ENCODE peak calls at places on chromosomes 4 and X, in nine cellular contexts. One of them, this sample, is unnamed.

GRCh38 chrX:53481816-53482485 is 47.8 kb upstream of the HSD17B10 start:
- DNase-seq in HCT116: peak
- DNase-seq in astrocyte of the cerebellum: peak
- DNase-seq in heart left ventricle: peak
- DNase-seq in AG10803: peak
- DNase-seq in dorsolateral prefrontal cortex: peak
- DNase-seq in testis: peak
- DNase-seq in body of pancreas: peak
- DNase-seq in uterus: peak
- DNase-seq in this sample: peak

GRCh38 chr4:2805712-2806391 is 13.0 kb downstream of the SH3BP2 start:
- DNase-seq in HCT116: no peak
- DNase-seq in astrocyte of the cerebellum: no peak
- DNase-seq in heart left ventricle: peak
- DNase-seq in AG10803: no peak
- DNase-seq in dorsolateral prefrontal cortex: no peak
- DNase-seq in testis: peak
- DNase-seq in body of pancreas: peak
- DNase-seq in uterus: peak
- DNase-seq in this sample: no peak

GRCh38 chrX:77087529-77088169 is 359.5 kb upstream of the FGF16 start:
- DNase-seq in HCT116: no peak
- DNase-seq in astrocyte of the cerebellum: peak
- DNase-seq in heart left ventricle: peak
- DNase-seq in AG10803: peak
- DNase-seq in dorsolateral prefrontal cortex: no peak
- DNase-seq in testis: no peak
- DNase-seq in body of pancreas: peak
- DNase-seq in uterus: peak
- DNase-seq in this sample: no peak

GRCh38 chrX:153829799-153830631 is at the start of gene PDZD4:
- DNase-seq in HCT116: no peak
- DNase-seq in astrocyte of the cerebellum: no peak
- DNase-seq in heart left ventricle: no peak
- DNase-seq in AG10803: no peak
- DNase-seq in dorsolateral prefrontal cortex: no peak
- DNase-seq in testis: no peak
- DNase-seq in body of pancreas: no peak
- DNase-seq in uterus: no peak
- DNase-seq in this sample: no peak

GRCh38 chr4:176788971-176789370 is 3.8 kb downstream of the VEGFC start:
- DNase-seq in HCT116: no peak
- DNase-seq in astrocyte of the cerebellum: no peak
- DNase-seq in heart left ventricle: no peak
- DNase-seq in AG10803: no peak
- DNase-seq in dorsolateral prefrontal cortex: no peak
- DNase-seq in testis: no peak
- DNase-seq in body of pancreas: no peak
- DNase-seq in uterus: no peak
- DNase-seq in this sample: no peak

GRCh38 chr4:62912531-62912930 is 1496.7 kb downstream of the TECRL start:
- DNase-seq in HCT116: no peak
- DNase-seq in astrocyte of the cerebellum: no peak
- DNase-seq in heart left ventricle: no peak
- DNase-seq in AG10803: no peak
- DNase-seq in dorsolateral prefrontal cortex: no peak
- DNase-seq in testis: no peak
- DNase-seq in body of pancreas: no peak
- DNase-seq in uterus: no peak
- DNase-seq in this sample: no peak

GRCh38 chrX:16213970-16214369 is 46.7 kb downstream of the MAGEB17 start:
- DNase-seq in HCT116: no peak
- DNase-seq in astrocyte of the cerebellum: no peak
- DNase-seq in heart left ventricle: no peak
- DNase-seq in AG10803: peak
- DNase-seq in dorsolateral prefrontal cortex: no peak
- DNase-seq in testis: no peak
- DNase-seq in body of pancreas: no peak
- DNase-seq in uterus: no peak
- DNase-seq in this sample: no peak

GRCh38 chrX:51026862-51027261 is 116.3 kb downstream of the BMP15 start:
- DNase-seq in HCT116: no peak
- DNase-seq in astrocyte of the cerebellum: no peak
- DNase-seq in heart left ventricle: no peak
- DNase-seq in AG10803: no peak
- DNase-seq in dorsolateral prefrontal cortex: no peak
- DNase-seq in testis: no peak
- DNase-seq in body of pancreas: no peak
- DNase-seq in uterus: no peak
- DNase-seq in this sample: no peak

GRCh38 chr4:89307446-89308160 is at the start of gene GPRIN3:
- DNase-seq in HCT116: no peak
- DNase-seq in astrocyte of the cerebellum: no peak
- DNase-seq in heart left ventricle: peak
- DNase-seq in AG10803: peak
- DNase-seq in dorsolateral prefrontal cortex: no peak
- DNase-seq in testis: peak
- DNase-seq in body of pancreas: peak
- DNase-seq in uterus: peak
- DNase-seq in this sample: no peak

GRCh38 chr4:106717094-106717493 is 319.0 kb downstream of the DKK2 start:
- DNase-seq in HCT116: no peak
- DNase-seq in astrocyte of the cerebellum: peak
- DNase-seq in heart left ventricle: no peak
- DNase-seq in AG10803: peak
- DNase-seq in dorsolateral prefrontal cortex: no peak
- DNase-seq in testis: no peak
- DNase-seq in body of pancreas: no peak
- DNase-seq in uterus: no peak
- DNase-seq in this sample: no peak

GRCh38 chrX:74251006-74251930 is 52.7 kb upstream of the ZCCHC13 start:
- DNase-seq in HCT116: no peak
- DNase-seq in astrocyte of the cerebellum: no peak
- DNase-seq in heart left ventricle: no peak
- DNase-seq in AG10803: peak
- DNase-seq in dorsolateral prefrontal cortex: no peak
- DNase-seq in testis: no peak
- DNase-seq in body of pancreas: no peak
- DNase-seq in uterus: no peak
- DNase-seq in this sample: peak

GRCh38 chr4:22574880-22575279 is 59.0 kb upstream of the ADGRA3 start:
- DNase-seq in HCT116: no peak
- DNase-seq in astrocyte of the cerebellum: no peak
- DNase-seq in heart left ventricle: no peak
- DNase-seq in AG10803: no peak
- DNase-seq in dorsolateral prefrontal cortex: no peak
- DNase-seq in testis: no peak
- DNase-seq in body of pancreas: no peak
- DNase-seq in uterus: no peak
- DNase-seq in this sample: no peak

GRCh38 chrX:15737957-15738685 is at the start of gene CA5B:
- DNase-seq in HCT116: peak
- DNase-seq in astrocyte of the cerebellum: peak
- DNase-seq in heart left ventricle: peak
- DNase-seq in AG10803: peak
- DNase-seq in dorsolateral prefrontal cortex: peak
- DNase-seq in testis: peak
- DNase-seq in body of pancreas: peak
- DNase-seq in uterus: peak
- DNase-seq in this sample: no peak

GRCh38 chr4:73599182-73599581 is 21.1 kb downstream of the RASSF6 start:
- DNase-seq in HCT116: peak
- DNase-seq in astrocyte of the cerebellum: peak
- DNase-seq in heart left ventricle: no peak
- DNase-seq in AG10803: peak
- DNase-seq in dorsolateral prefrontal cortex: no peak
- DNase-seq in testis: no peak
- DNase-seq in body of pancreas: peak
- DNase-seq in uterus: no peak
- DNase-seq in this sample: peak

GRCh38 chr4:118974758-118975157 is 86.1 kb downstream of the SYNPO2 start:
- DNase-seq in HCT116: no peak
- DNase-seq in astrocyte of the cerebellum: no peak
- DNase-seq in heart left ventricle: no peak
- DNase-seq in AG10803: no peak
- DNase-seq in dorsolateral prefrontal cortex: no peak
- DNase-seq in testis: no peak
- DNase-seq in body of pancreas: no peak
- DNase-seq in uterus: no peak
- DNase-seq in this sample: no peak

GRCh38 chr4:170198742-170199141 is 109.0 kb upstream of the AADAT start:
- DNase-seq in HCT116: peak
- DNase-seq in astrocyte of the cerebellum: peak
- DNase-seq in heart left ventricle: no peak
- DNase-seq in AG10803: no peak
- DNase-seq in dorsolateral prefrontal cortex: no peak
- DNase-seq in testis: no peak
- DNase-seq in body of pancreas: no peak
- DNase-seq in uterus: no peak
- DNase-seq in this sample: no peak

GRCh38 chr4:156888762-156889161 is 82.8 kb downstream of the PDGFC start:
- DNase-seq in HCT116: no peak
- DNase-seq in astrocyte of the cerebellum: peak
- DNase-seq in heart left ventricle: no peak
- DNase-seq in AG10803: peak
- DNase-seq in dorsolateral prefrontal cortex: no peak
- DNase-seq in testis: no peak
- DNase-seq in body of pancreas: no peak
- DNase-seq in uterus: no peak
- DNase-seq in this sample: peak

DNA sequence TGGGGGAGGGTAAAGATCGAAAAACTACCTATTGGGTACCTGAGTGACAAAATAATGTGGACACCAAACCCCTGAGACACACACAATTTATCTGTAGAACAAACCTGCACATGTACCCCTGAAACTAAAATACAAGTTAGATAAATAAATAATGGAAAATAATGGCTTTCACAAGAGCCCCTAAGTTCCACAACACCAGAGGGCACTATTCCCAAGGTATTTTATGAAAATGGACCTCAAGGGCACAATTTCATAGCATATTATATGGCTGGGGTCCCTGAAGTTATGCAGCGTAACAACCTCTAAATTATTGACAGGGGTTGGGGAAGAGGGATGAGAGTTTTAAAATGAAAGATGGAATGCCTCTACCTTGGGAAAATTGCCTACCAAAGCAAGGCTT is 81.3 kb upstream of the TMEM33 start:
- DNase-seq in HCT116: no peak
- DNase-seq in astrocyte of the cerebellum: no peak
- DNase-seq in heart left ventricle: no peak
- DNase-seq in AG10803: no peak
- DNase-seq in dorsolateral prefrontal cortex: no peak
- DNase-seq in testis: no peak
- DNase-seq in body of pancreas: no peak
- DNase-seq in uterus: no peak
- DNase-seq in this sample: no peak
- TF ChIP-seq CTCF in HCT116: peak
- TF ChIP-seq CTCF in astrocyte of the cerebellum: no peak
- TF ChIP-seq CTCF in heart left ventricle: no peak
- TF ChIP-seq CTCF in AG10803: no peak
- TF ChIP-seq CTCF in dorsolateral prefrontal cortex: no peak
- TF ChIP-seq CTCF in testis: no peak
- TF ChIP-seq CTCF in body of pancreas: no peak
- TF ChIP-seq CTCF in uterus: no peak
- TF ChIP-seq CTCF in this sample: peak

GRCh38 chr4:70714488-70714887 is 7.3 kb upstream of the RUFY3 start:
- DNase-seq in HCT116: no peak
- DNase-seq in astrocyte of the cerebellum: no peak
- DNase-seq in heart left ventricle: no peak
- DNase-seq in AG10803: no peak
- DNase-seq in dorsolateral prefrontal cortex: no peak
- DNase-seq in testis: no peak
- DNase-seq in body of pancreas: no peak
- DNase-seq in uterus: no peak
- DNase-seq in this sample: no peak
- H3K4me3 ChIP-seq in HCT116: no peak
- H3K4me3 ChIP-seq in astrocyte of the cerebellum: no peak
- H3K4me3 ChIP-seq in heart left ventricle: no peak
- H3K4me3 ChIP-seq in AG10803: no peak
- H3K4me3 ChIP-seq in dorsolateral prefrontal cortex: no peak
- H3K4me3 ChIP-seq in testis: no peak
- H3K4me3 ChIP-seq in body of pancreas: no peak
- H3K4me3 ChIP-seq in uterus: no peak
- H3K4me3 ChIP-seq in this sample: no peak

GRCh38 chrX:113802837-113803236 is 781.0 kb upstream of the HTR2C start:
- DNase-seq in HCT116: no peak
- DNase-seq in astrocyte of the cerebellum: no peak
- DNase-seq in heart left ventricle: no peak
- DNase-seq in AG10803: no peak
- DNase-seq in dorsolateral prefrontal cortex: no peak
- DNase-seq in testis: no peak
- DNase-seq in body of pancreas: no peak
- DNase-seq in uterus: no peak
- DNase-seq in this sample: no peak

GRCh38 chrX:113800955-113801354 is 782.9 kb upstream of the HTR2C start:
- DNase-seq in HCT116: no peak
- DNase-seq in astrocyte of the cerebellum: no peak
- DNase-seq in heart left ventricle: no peak
- DNase-seq in AG10803: no peak
- DNase-seq in dorsolateral prefrontal cortex: no peak
- DNase-seq in testis: no peak
- DNase-seq in body of pancreas: no peak
- DNase-seq in uterus: no peak
- DNase-seq in this sample: no peak

DNA sequence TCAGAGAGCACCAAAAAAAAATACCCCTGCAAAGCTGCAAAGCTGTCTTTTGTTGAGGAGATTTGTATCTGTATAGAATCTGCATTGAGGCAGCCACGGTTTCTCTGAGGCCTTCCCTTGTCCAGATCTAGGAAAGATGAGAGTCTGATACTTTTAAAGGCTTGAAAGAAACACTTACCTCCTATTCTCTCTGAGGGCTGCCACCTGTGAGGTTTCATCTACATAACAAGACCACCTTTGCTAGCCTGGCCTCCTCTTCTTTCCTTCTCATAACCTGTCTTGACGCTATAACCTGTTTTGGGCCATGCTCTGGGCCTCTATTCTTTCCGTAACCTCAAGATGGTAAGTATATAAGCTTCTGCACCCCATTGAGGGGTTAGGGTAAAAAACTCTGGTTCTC is 779.6 kb upstream of the HTR2C start:
- DNase-seq in HCT116: no peak
- DNase-seq in astrocyte of the cerebellum: no peak
- DNase-seq in heart left ventricle: no peak
- DNase-seq in AG10803: no peak
- DNase-seq in dorsolateral prefrontal cortex: no peak
- DNase-seq in testis: no peak
- DNase-seq in body of pancreas: no peak
- DNase-seq in uterus: no peak
- DNase-seq in this sample: no peak
- TF ChIP-seq CTCF in HCT116: no peak
- TF ChIP-seq CTCF in astrocyte of the cerebellum: no peak
- TF ChIP-seq CTCF in heart left ventricle: no peak
- TF ChIP-seq CTCF in AG10803: no peak
- TF ChIP-seq CTCF in dorsolateral prefrontal cortex: no peak
- TF ChIP-seq CTCF in testis: no peak
- TF ChIP-seq CTCF in body of pancreas: no peak
- TF ChIP-seq CTCF in uterus: no peak
- TF ChIP-seq CTCF in this sample: no peak

DNA sequence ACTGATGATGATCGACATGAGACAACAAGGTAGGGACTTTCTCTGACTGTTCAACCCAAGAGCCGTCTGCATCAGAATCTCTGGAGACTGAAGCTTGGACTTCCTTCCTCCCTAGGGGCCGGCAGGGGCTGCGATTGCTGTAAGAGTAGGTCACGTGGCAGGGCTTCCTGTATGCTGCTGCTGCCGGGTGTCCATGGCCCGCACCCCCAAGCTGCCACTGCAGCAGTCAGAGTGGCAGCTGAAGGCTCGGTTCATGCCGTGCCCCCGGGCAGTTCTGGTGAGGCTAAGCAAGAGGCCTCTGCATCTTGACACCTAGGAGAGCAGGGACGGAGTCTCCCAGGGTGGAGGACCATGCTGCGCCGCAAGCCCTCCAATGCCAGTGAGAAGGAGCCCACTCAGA is at the start of gene SASH3:
- DNase-seq in HCT116: no peak
- DNase-seq in astrocyte of the cerebellum: no peak
- DNase-seq in heart left ventricle: peak
- DNase-seq in AG10803: no peak
- DNase-seq in dorsolateral prefrontal cortex: no peak
- DNase-seq in testis: peak
- DNase-seq in body of pancreas: no peak
- DNase-seq in uterus: no peak
- DNase-seq in this sample: no peak
- H3K4me3 ChIP-seq in HCT116: no peak
- H3K4me3 ChIP-seq in astrocyte of the cerebellum: no peak
- H3K4me3 ChIP-seq in heart left ventricle: peak
- H3K4me3 ChIP-seq in AG10803: no peak
- H3K4me3 ChIP-seq in dorsolateral prefrontal cortex: no peak
- H3K4me3 ChIP-seq in testis: no peak
- H3K4me3 ChIP-seq in body of pancreas: no peak
- H3K4me3 ChIP-seq in uterus: no peak
- H3K4me3 ChIP-seq in this sample: no peak

This sample was measured in AG09309.